ENCODE peak calls at places on chromosomes 12 and 14, in four cellular contexts. X is ovary, V is left ventricle myocardium inferior, T is dorsolateral prefrontal cortex. F is an unnamed sample.

GRCh38 chr14:90523544-90523943 is 126.7 kb downstream of the CALM1 start:
- DNase-seq in T (no peak), X (no peak), V (no peak), F (no peak)

GRCh38 chr14:103492572-103492971 is 30.1 kb downstream of the CKB start:
- DNase-seq in V (no peak), T (no peak), X (no peak), F (no peak)

GRCh38 chr12:82505150-82505549 is 146.8 kb downstream of the METTL25 start:
- DNase-seq in X (no peak), T (no peak), V (no peak), F (no peak)

GRCh38 chr14:104519721-104520120 is 59.8 kb upstream of the C14orf180 start:
- DNase-seq in V (no peak), T (no peak), X (no peak), F (no peak)

GRCh38 chr14:59228416-59228815 is 39.9 kb downstream of the DAAM1 start:
- DNase-seq in T (no peak), V (no peak), X (no peak), F (no peak)

GRCh38 chr12:92745874-92746553 is 43.2 kb downstream of the PLEKHG7 start:
- DNase-seq in X (peak), T (no peak), V (peak), F (no peak)

GRCh38 chr12:99122959-99123358 is 477.9 kb downstream of the APAF1 start:
- DNase-seq in V (no peak), X (no peak), T (no peak), F (no peak)

GRCh38 chr12:52349196-52349595 is 18.1 kb downstream of the KRT85 start:
- DNase-seq in V (no peak), X (no peak), T (no peak), F (no peak)

GRCh38 chr14:93047187-93047586 is 68.5 kb downstream of the ITPK1 start:
- DNase-seq in V (peak), X (no peak), T (no peak), F (no peak)

GRCh38 chr14:51210594-51210993 is 29.5 kb upstream of the TMX1 start:
- DNase-seq in V (no peak), T (no peak), X (no peak), F (no peak)

GRCh38 chr12:52837781-52838736 is 3.9 kb upstream of the KRT79 start:
- DNase-seq in X (no peak), V (no peak), T (no peak), F (no peak)

GRCh38 chr14:36339817-36340216 is 19.4 kb upstream of the MBIP start:
- DNase-seq in V (no peak), X (no peak), T (no peak), F (no peak)

GRCh38 chr12:54578778-54579177 is 9.7 kb downstream of the PPP1R1A start:
- DNase-seq in X (no peak), T (no peak), V (no peak), F (no peak)

GRCh38 chr12:104877107-104877705 is 80.9 kb downstream of the SLC41A2 start:
- DNase-seq in V (no peak), T (peak), X (peak), F (no peak)

GRCh38 chr12:110370732-110371141 is 32.8 kb downstream of the ANAPC7 start:
- DNase-seq in V (no peak), X (no peak), T (no peak), F (no peak)

GRCh38 chr14:94062344-94062904 is 18.6 kb downstream of the DDX24 start:
- DNase-seq in T (no peak), V (no peak), X (no peak), F (no peak)

GRCh38 chr14:94114589-94115067 is 4.1 kb downstream of the IFI27 start:
- DNase-seq in V (no peak), T (no peak), X (no peak), F (no peak)

GRCh38 chr14:86654558-86655184 is 1124.7 kb downstream of the FLRT2 start:
- DNase-seq in T (no peak), X (no peak), V (peak), F (peak)

GRCh38 chr12:128259556-128260070 is 7.4 kb upstream of the TMEM132C start:
- DNase-seq in X (peak), T (peak), V (no peak), F (no peak)

GRCh38 chr12:132310181-132311040 is 19.0 kb downstream of the GALNT9 start:
- DNase-seq in T (peak), V (no peak), X (no peak), F (no peak)

GRCh38 chr12:107530706-107531105 is 154.9 kb upstream of the PWP1 start:
- DNase-seq in X (no peak), V (no peak), T (no peak), F (no peak)

GRCh38 chr12:132398386-132398991 is 69.1 kb upstream of the GALNT9 start:
- DNase-seq in T (no peak), V (peak), X (no peak), F (no peak)

GRCh38 chr14:104358528-104359300 is 220.3 kb downstream of the KIF26A start:
- DNase-seq in V (no peak), T (no peak), X (no peak), F (peak)

GRCh38 chr12:40325349-40325960 is 100.7 kb downstream of the LRRK2 start:
- DNase-seq in T (peak), X (no peak), V (no peak), F (no peak)

GRCh38 chr12:13666806-13667205 is 314.6 kb downstream of the GRIN2B start:
- DNase-seq in V (no peak), T (no peak), X (no peak), F (no peak)

GRCh38 chr14:104984056-104984894 is 1.3 kb upstream of the CLBA1 start:
- DNase-seq in X (peak), T (no peak), V (no peak), F (no peak)

GRCh38 chr14:92610849-92611271 is 97.3 kb downstream of the RIN3 start:
- DNase-seq in T (peak), X (no peak), V (no peak), F (no peak)

GRCh38 chr12:122064780-122065588 is 13.6 kb upstream of the MLXIP start:
- DNase-seq in V (peak), X (peak), T (no peak), F (no peak)

GRCh38 chr12:92538970-92539749 is 163.6 kb upstream of the PLEKHG7 start:
- DNase-seq in T (no peak), V (no peak), X (no peak), F (no peak)

GRCh38 chr12:52763991-52764390 is 13.2 kb downstream of the KRT76 start:
- DNase-seq in T (no peak), V (no peak), X (no peak), F (no peak)

DNA sequence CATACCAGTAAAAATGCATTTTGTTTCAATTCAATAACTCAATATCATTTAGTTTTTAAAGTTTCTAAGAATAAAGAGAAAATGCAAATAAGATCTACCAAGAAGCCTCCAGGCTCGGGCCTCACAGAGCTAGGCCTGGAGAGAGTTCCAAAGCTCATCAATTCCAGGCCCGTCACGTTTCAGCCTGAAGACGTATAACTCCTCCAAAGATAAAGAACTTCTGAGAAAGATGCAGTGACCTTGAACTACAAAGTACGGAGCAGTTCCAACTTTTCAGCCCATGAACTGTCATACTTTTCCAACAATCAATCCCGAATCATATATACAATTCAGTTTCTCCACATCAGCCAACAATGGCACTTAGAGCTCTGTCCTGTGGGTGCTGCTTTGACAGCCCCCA is 17.8 kb downstream of the CORO1C start:
- DNase-seq in X (no peak), V (no peak), T (no peak), F (no peak)
- H3K27ac ChIP-seq in X (no peak), V (peak), T (peak), F (no peak)

DNA sequence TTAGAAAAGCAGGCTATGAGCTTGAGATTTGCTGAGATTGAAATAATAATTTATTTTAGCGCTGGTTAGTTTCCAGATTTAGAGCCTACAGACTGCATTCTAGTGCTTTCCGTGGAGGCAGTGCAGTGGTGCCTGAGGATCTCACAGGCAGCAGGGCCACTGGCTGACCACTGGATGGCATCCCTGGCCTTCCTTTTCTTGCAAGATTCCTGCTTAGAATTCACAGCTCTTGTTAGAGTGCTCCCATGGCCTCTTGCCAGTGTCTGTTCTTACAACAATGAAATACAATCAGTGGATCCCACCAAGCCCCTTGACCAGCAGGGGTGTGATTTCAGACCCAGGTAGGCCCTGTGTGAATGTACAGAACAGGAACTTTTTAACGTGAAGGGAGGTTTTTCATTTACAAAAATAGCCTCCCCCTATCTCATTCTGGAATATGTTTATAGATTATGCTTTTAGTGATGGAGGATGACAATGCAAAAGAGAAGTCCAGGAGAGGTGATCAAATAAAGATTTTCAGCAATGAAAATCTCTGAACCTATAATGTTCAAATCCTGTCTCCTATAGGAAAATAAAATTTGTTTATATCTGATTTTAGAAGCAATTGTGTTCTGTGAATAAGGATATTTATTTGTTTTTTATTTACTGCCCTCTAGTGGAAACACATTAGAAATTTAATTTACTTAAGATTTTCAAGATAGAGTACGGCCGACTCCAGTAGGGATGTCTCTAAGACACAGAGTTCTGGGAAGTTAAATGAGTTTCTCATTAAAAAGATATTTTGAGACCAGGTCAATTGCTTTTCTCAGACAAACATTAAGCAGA is 362.2 kb upstream of the STXBP6 start:
- DNase-seq in X (no peak), V (no peak), T (peak), F (no peak)
- TF ChIP-seq CTCF in X (no peak), V (peak), T (peak), F (peak)

DNA sequence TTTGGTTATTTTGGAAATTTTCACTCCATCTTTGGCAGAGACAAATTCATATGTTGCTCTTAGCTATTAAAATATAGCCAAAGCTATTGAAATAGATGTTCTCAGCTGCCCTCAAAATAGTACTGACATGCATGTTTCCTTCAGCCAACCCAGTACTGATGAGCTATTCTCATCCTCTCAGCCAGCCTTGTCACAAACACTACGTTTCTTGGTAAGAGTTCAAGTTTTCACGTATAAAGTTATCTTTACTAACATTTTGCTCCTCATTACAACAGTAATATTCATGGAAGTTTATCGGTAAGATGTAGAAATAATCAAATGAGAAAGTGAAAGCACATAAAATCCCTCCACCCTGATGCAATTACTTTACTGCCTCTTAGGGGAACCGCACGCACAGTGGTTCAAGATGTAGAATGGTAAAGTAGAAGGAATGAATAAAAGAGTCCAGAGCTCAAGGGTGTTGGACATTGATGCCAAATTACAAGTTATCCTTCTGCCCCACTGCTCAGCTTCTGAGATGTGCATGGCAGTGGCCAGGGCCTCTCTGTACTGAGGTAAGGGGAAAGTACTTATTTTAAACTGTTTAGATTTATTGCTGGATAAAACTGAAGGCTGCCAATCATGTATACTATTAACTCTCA is 20.7 kb downstream of the GCH1 start:
- DNase-seq in V (no peak), T (no peak), X (no peak), F (no peak)
- H3K4me3 ChIP-seq in V (peak), T (peak), X (peak), F (peak)

GRCh38 chr12:47823422-47824086 is 3.9 kb upstream of the HDAC7 start:
- DNase-seq in T (no peak), X (no peak), V (no peak), F (no peak)

GRCh38 chr12:47824198-47824597 is 4.5 kb upstream of the HDAC7 start:
- DNase-seq in V (no peak), T (no peak), X (no peak), F (no peak)

GRCh38 chr12:47825239-47825639 is 5.5 kb upstream of the HDAC7 start:
- DNase-seq in V (peak), X (peak), T (no peak), F (peak)

GRCh38 chr12:47822863-47823262 is 3.2 kb upstream of the HDAC7 start:
- DNase-seq in T (no peak), X (no peak), V (no peak), F (no peak)

GRCh38 chr12:47824629-47825028 is 4.9 kb upstream of the HDAC7 start:
- DNase-seq in V (no peak), X (no peak), T (no peak), F (no peak)
- H3K27ac ChIP-seq in V (peak), X (no peak), T (no peak), F (peak)

DNA sequence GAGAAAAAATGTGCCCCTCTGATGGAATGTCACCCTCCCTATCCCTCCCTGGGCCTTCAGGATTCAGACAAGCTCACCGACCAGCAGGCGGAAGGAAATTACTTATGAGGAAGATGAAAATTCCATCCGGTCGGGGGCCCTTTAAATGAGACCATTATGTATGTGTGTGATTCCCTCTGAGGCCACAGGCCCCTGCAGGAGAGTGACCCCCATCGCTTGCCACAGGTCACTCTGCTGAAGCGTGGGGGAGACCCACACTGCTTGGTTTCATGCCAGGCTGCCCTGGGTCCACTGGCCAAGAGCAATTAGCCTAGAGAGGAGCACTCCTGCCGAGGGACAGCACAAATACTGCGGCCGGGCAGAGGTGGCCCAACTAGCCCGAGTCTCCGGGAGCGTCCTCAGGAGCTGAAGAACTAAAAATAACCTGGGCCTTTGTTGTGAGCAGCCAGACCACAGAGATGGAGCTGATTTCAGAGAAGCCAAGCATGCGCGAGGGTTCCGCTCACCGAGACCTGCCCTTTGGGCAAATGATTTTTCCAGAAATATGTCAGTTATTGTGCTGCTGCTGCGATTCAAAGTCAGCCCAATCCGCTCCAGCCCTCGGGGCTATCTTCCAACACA is 276.4 kb downstream of the DPF3 start:
- DNase-seq in T (peak), X (peak), V (peak), F (no peak)
- TF ChIP-seq CTCF in T (no peak), X (no peak), V (no peak), F (no peak)

DNA sequence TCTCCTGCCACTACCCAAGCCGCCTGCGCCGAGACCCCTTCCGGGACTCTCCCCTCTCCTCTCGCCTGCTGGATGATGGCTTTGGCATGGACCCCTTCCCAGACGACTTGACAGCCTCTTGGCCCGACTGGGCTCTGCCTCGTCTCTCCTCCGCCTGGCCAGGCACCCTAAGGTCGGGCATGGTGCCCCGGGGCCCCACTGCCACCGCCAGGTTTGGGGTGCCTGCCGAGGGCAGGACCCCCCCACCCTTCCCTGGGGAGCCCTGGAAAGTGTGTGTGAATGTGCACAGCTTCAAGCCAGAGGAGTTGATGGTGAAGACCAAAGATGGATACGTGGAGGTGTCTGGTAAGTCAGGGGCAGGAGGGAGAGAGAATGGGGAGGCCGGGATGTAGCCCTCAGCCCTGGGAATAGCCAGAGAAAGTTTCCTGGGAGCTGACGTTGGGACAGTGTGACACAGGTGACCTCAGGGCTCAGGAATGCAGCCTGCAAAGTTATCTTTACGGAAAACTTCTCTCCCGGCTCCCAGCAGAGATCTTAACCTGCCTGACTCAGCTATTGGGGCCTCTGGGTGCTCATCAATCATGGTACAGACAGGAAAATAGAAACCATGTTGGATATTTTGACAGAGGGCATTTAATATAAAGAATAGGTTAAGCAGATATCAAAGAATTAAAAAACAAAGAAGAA is 747 bp downstream of the HSPB8 start:
- DNase-seq in T (no peak), V (no peak), X (peak), F (no peak)
- H3K4me3 ChIP-seq in T (peak), V (peak), X (peak), F (peak)